ENCODE peak calls at places on chromosome 15, in five cellular contexts. G is central memory CD4-positive, alpha-beta T cell; V is RCC 7860; T is RWPE1; W is choroid plexus epithelial cell. R is an unnamed sample.

GRCh38 chr15:69592954-69593353 is 140.3 kb downstream of the RPLP1 start:
- DNase-seq in G (no peak), V (no peak), T (no peak), W (no peak), R (no peak)

GRCh38 chr15:38899300-38899699 is 334.7 kb upstream of the RASGRP1 start:
- DNase-seq in G (no peak), V (no peak), T (peak; percentile 6), W (peak; percentile 85), R (no peak)

GRCh38 chr15:67914537-67915373 is 74.9 kb upstream of the RNU6-1 start:
- DNase-seq in G (no peak), V (no peak), T (no peak), W (peak; percentile 85), R (no peak)

GRCh38 chr15:93141373-93141790 is 52.4 kb upstream of the RGMA start:
- DNase-seq in G (peak; percentile 42), V (no peak), T (no peak), W (no peak), R (no peak)

GRCh38 chr15:47750030-47750739 is 32.9 kb downstream of the SEMA6D start:
- DNase-seq in G (no peak), V (peak; percentile 83), T (peak; percentile 75), W (peak; percentile 85), R (no peak)

GRCh38 chr15:99165956-99166689 is 61.2 kb downstream of the SYNM start:
- DNase-seq in G (no peak), V (no peak), T (no peak), W (no peak), R (no peak)

GRCh38 chr15:100765458-100766224 is 114.0 kb upstream of the ALDH1A3 start:
- DNase-seq in G (no peak), V (no peak), T (no peak), W (no peak), R (no peak)

GRCh38 chr15:84898761-84899160 is 14.3 kb downstream of the SLC28A1 start:
- DNase-seq in G (no peak), V (no peak), T (no peak), W (no peak), R (no peak)

GRCh38 chr15:25173241-25174028 is 218.6 kb downstream of the SNRPN start:
- DNase-seq in G (no peak), V (no peak), T (no peak), W (no peak), R (no peak)

GRCh38 chr15:90547545-90547944 is 17.8 kb downstream of the CRTC3 start:
- DNase-seq in G (no peak), V (no peak), T (no peak), W (no peak), R (no peak)

GRCh38 chr15:59256538-59256937 is 49.9 kb downstream of the LDHAL6B start:
- DNase-seq in G (no peak), V (no peak), T (no peak), W (no peak), R (no peak)

GRCh38 chr15:23687143-23687470 is at the start of gene NDN:
- DNase-seq in G (no peak), V (no peak), T (no peak), W (peak; percentile 12), R (peak; percentile 37)

GRCh38 chr15:59268980-59269472 is 62.4 kb downstream of the LDHAL6B start:
- DNase-seq in G (no peak), V (no peak), T (peak; percentile 41), W (no peak), R (no peak)

GRCh38 chr15:66649235-66649984 is 52.6 kb upstream of the SMAD6 start:
- DNase-seq in G (no peak), V (no peak), T (no peak), W (no peak), R (no peak)

GRCh38 chr15:43991235-43991634 is 164.4 kb downstream of the WDR76 start:
- DNase-seq in G (no peak), V (no peak), T (no peak), W (no peak), R (no peak)

GRCh38 chr15:38213392-38213791 is 39.2 kb upstream of the SPRED1 start:
- DNase-seq in G (no peak), V (no peak), T (no peak), W (no peak), R (no peak)

GRCh38 chr15:100298257-100298656 is 43.5 kb downstream of the ADAMTS17 start:
- DNase-seq in G (no peak), V (no peak), T (no peak), W (no peak), R (no peak)

GRCh38 chr15:43187544-43188155 is 2.4 kb downstream of the CCNDBP1 start:
- DNase-seq in G (peak; percentile 43), V (peak; percentile 41), T (peak; percentile 51), W (peak; percentile 86), R (peak; percentile 51)

GRCh38 chr15:89121414-89121813 is 33.2 kb downstream of the ABHD2 start:
- DNase-seq in G (no peak), V (no peak), T (peak; percentile 81), W (peak; percentile 61), R (no peak)

GRCh38 chr15:36658321-36658720 is 78.9 kb downstream of the CDIN1 start:
- DNase-seq in G (no peak), V (no peak), T (peak; percentile 49), W (no peak), R (no peak)

GRCh38 chr15:72306211-72306785 is 13.7 kb downstream of the CELF6 start:
- DNase-seq in G (peak; percentile 73), V (no peak), T (peak; percentile 33), W (peak; percentile 70), R (peak; percentile 88)

GRCh38 chr15:38928431-38928830 is 363.8 kb upstream of the RASGRP1 start:
- DNase-seq in G (no peak), V (no peak), T (no peak), W (no peak), R (no peak)

GRCh38 chr15:50452927-50453326 is 28.7 kb downstream of the USP8 start:
- DNase-seq in G (no peak), V (no peak), T (no peak), W (peak; percentile 57), R (no peak)